ENCODE peak calls at places on chromosome 21, in nine cellular contexts. X is neural crest cell, T is osteocyte, C is Caco-2, D is uterus, V is mucosa of descending colon, Q is left lung, O is foreskin fibroblast, H is progenitor cell of endocrine pancreas. M is an unnamed sample.

GRCh38 chr21:34852438-34852837 is 183.6 kb downstream of the CLIC6 start:
- DNase-seq in X (no peak), T (no peak), C (no peak), D (no peak), V (no peak), Q (no peak), O (no peak), H (no peak), M (no peak)

GRCh38 chr21:25927195-25927880 is 192.6 kb downstream of the GABPA start:
- DNase-seq in X (no peak), T (no peak), C (no peak), D (no peak), V (no peak), Q (no peak), O (no peak), H (no peak), M (no peak)

GRCh38 chr21:33403128-33403785 is at the start of gene IFNGR2:
- DNase-seq in X (peak), T (no peak), C (peak), D (no peak), V (peak), Q (peak), O (peak), H (peak), M (no peak)

GRCh38 chr21:36385909-36386642 is 884 bp downstream of the CHAF1B start:
- DNase-seq in X (no peak), T (no peak), C (no peak), D (no peak), V (no peak), Q (no peak), O (peak), H (no peak), M (peak)

GRCh38 chr21:34967509-34968289 is 81.4 kb downstream of the RUNX1 start:
- DNase-seq in X (no peak), T (no peak), C (no peak), D (no peak), V (no peak), Q (no peak), O (peak), H (no peak), M (no peak)

GRCh38 chr21:35395728-35396127 is 346.6 kb upstream of the RUNX1 start:
- DNase-seq in X (no peak), T (no peak), C (no peak), D (no peak), V (no peak), Q (no peak), O (peak), H (no peak), M (no peak)

GRCh38 chr21:36470294-36470693 is 9.6 kb downstream of the CLDN14 start:
- DNase-seq in X (no peak), T (no peak), C (no peak), D (no peak), V (no peak), Q (no peak), O (no peak), H (no peak), M (no peak)

GRCh38 chr21:29718081-29718815 is 221.5 kb downstream of the GRIK1 start:
- DNase-seq in X (no peak), T (no peak), C (no peak), D (no peak), V (no peak), Q (no peak), O (peak), H (no peak), M (no peak)

GRCh38 chr21:25243809-25244208 is 363.5 kb downstream of the MRPL39 start:
- DNase-seq in X (no peak), T (no peak), C (no peak), D (no peak), V (no peak), Q (no peak), O (no peak), H (no peak), M (no peak)

GRCh38 chr21:32940079-32941014 is 85.4 kb upstream of the OLIG2 start:
- DNase-seq in X (peak), T (no peak), C (peak), D (peak), V (peak), Q (no peak), O (peak), H (peak), M (no peak)

GRCh38 chr21:21230672-21231071 is 232.5 kb downstream of the NCAM2 start:
- DNase-seq in X (no peak), T (no peak), C (no peak), D (no peak), V (no peak), Q (no peak), O (peak), H (no peak), M (no peak)

GRCh38 chr21:40015818-40016217 is 148.6 kb downstream of the PCP4 start:
- DNase-seq in X (no peak), T (peak), C (no peak), D (no peak), V (no peak), Q (no peak), O (no peak), H (no peak), M (peak)

GRCh38 chr21:31198575-31198974 is 145.5 kb downstream of the TIAM1 start:
- DNase-seq in X (no peak), T (no peak), C (peak), D (no peak), V (peak), Q (no peak), O (peak), H (no peak), M (no peak)

GRCh38 chr21:39911286-39911685 is 44.0 kb downstream of the PCP4 start:
- DNase-seq in X (no peak), T (no peak), C (peak), D (no peak), V (no peak), Q (no peak), O (no peak), H (no peak), M (no peak)

GRCh38 chr21:18959817-18960216 is 556.2 kb upstream of the TMPRSS15 start:
- DNase-seq in X (no peak), T (no peak), C (no peak), D (no peak), V (no peak), Q (no peak), O (no peak), H (no peak), M (no peak)

GRCh38 chr21:25639922-25640670 is 1.0 kb downstream of the JAM2 start:
- DNase-seq in X (peak), T (no peak), C (no peak), D (peak), V (peak), Q (peak), O (peak), H (peak), M (no peak)

GRCh38 chr21:23874271-23874670 is 1733.0 kb downstream of the MRPL39 start:
- DNase-seq in X (no peak), T (no peak), C (no peak), D (no peak), V (no peak), Q (no peak), O (no peak), H (no peak), M (no peak)

GRCh38 chr21:37220433-37220980 is 46.6 kb downstream of the VPS26C start:
- DNase-seq in X (no peak), T (no peak), C (peak), D (no peak), V (peak), Q (no peak), O (peak), H (no peak), M (no peak)

GRCh38 chr21:25375675-25376074 is 231.6 kb downstream of the MRPL39 start:
- DNase-seq in X (no peak), T (no peak), C (no peak), D (no peak), V (no peak), Q (no peak), O (peak), H (no peak), M (no peak)

GRCh38 chr21:34092241-34092921 is 19.0 kb downstream of the MRPS6 start:
- DNase-seq in X (no peak), T (no peak), C (no peak), D (no peak), V (no peak), Q (no peak), O (no peak), H (no peak), M (no peak)

GRCh38 chr21:32802954-32803353 is 31.4 kb upstream of the PAXBP1 start:
- DNase-seq in X (no peak), T (no peak), C (no peak), D (no peak), V (no peak), Q (no peak), O (no peak), H (no peak), M (no peak)

GRCh38 chr21:25496825-25497482 is 110.3 kb downstream of the MRPL39 start:
- DNase-seq in X (no peak), T (no peak), C (no peak), D (no peak), V (no peak), Q (no peak), O (peak), H (no peak), M (no peak)

GRCh38 chr21:37032877-37033471 is 26.5 kb downstream of the RIPPLY3 start:
- DNase-seq in X (no peak), T (no peak), C (no peak), D (no peak), V (no peak), Q (no peak), O (peak), H (no peak), M (no peak)

DNA sequence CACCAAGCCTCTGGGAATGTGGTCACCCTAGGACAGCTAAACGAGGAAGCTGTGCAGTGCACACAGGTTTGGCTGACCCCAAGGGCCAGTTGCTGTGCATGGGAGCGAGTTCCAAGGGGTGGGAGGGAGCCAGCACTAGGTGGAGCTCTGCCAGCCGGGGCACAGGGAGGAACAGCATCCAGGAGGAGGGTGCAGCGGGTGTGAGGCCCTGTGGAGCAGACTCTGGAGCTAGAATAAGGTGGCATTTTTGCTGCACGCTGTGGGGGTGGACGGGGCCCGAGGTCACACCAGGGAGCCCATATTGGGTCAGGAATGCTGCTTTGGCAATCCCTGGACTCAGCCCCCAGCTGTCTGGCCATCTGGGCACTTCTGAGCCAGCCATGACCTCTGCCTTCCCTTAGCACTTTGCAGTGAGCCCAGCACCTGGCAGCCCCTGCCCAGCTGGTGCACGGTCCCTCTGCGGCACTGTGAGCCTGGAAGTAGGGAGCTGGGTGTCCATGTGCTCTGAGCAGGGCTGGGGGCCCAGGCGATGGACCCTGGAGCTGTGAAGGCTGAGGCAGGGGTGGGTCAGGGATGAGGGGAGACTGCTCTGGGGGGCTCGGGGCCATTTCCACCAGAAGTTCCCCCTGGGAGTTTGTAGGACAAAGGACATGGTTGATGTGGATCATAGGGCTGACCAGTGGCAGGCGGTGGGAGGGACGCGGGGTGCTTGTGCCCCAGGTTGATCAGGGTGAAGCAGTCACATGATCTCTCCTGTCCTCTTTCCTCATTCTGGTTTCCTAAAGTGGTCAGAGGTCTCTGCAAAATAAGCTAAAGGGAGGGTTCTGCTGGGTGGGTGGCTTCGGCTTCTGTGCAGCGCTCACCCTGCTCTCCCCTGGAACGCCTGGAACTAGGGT is 8.9 kb downstream of the PDXK start:
- DNase-seq in X (no peak), T (no peak), C (no peak), D (peak), V (no peak), Q (no peak), O (peak), H (no peak), M (no peak)
- TF ChIP-seq CTCF in X (no peak), T (peak), C (no peak), D (no peak), V (no peak), Q (no peak), O (no peak), H (no peak), M (no peak)

GRCh38 chr21:45739218-45740087 is 95.9 kb downstream of the PCBP3 start:
- DNase-seq in X (no peak), T (no peak), C (no peak), D (no peak), V (no peak), Q (no peak), O (no peak), H (no peak), M (no peak)

GRCh38 chr21:45737485-45738166 is 94.1 kb downstream of the PCBP3 start:
- DNase-seq in X (no peak), T (peak), C (no peak), D (no peak), V (no peak), Q (no peak), O (no peak), H (no peak), M (no peak)

GRCh38 chr21:45740088-45740440 is 96.5 kb downstream of the PCBP3 start:
- DNase-seq in X (no peak), T (peak), C (no peak), D (no peak), V (no peak), Q (no peak), O (no peak), H (no peak), M (no peak)

GRCh38 chr21:45741691-45742090 is 98.2 kb downstream of the PCBP3 start:
- DNase-seq in X (no peak), T (peak), C (peak), D (no peak), V (no peak), Q (no peak), O (no peak), H (no peak), M (no peak)

DNA sequence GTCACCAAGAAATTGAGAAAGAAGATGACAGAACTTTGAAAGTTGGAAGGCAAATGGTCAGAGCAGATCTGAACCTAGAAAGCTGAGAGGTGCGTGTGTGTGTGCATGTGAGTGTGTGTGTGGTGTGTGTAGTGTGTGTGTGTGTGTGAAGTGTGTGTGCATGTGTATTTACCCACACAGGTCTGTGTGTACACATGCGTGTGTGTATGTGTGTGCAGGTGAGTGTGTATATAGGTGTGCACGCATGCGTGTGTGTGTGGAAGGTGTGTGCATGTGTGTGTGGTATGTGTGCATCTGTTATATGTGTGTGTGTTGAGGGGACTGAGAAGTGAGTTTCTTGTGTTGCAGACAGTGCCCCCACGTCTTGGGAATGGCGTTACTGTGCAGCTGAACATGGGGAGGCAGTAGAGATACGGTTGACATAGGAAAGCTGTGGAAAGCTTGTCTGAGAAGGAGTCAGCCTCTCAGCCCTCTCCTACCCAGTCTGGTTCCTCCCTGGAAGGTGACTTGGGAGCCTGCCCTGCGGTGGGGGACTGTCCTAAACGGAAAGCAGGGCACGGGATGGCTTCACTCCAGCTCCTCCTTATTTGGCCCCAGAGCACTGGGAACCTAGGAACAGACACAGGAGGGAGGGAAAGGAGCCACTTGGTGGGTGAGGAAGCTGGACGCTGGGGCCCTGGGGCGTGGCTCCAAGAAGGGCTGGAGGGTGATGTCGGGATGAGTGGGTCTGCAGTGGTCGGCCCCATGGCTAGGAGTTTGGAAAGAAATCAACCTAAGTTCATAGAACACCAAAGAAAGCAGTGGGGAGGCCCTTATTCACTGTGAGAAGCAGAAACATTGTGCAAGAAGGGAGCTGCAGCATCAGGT is 97.2 kb downstream of the PCBP3 start:
- DNase-seq in X (no peak), T (peak), C (no peak), D (no peak), V (no peak), Q (no peak), O (no peak), H (no peak), M (no peak)
- TF ChIP-seq CTCF in X (no peak), T (no peak), C (no peak), D (no peak), V (no peak), Q (no peak), O (no peak), H (no peak), M (no peak)

GRCh38 chr21:42411197-42411869 is 7.6 kb downstream of the UBASH3A start:
- DNase-seq in X (no peak), T (no peak), C (peak), D (no peak), V (no peak), Q (no peak), O (no peak), H (no peak), M (no peak)
- TF ChIP-seq CTCF in X (no peak), T (peak), C (no peak), D (no peak), V (no peak), Q (no peak), O (no peak), H (peak), M (no peak)

GRCh38 chr21:15731243-15731613 is 1.4 kb downstream of the USP25 start:
- DNase-seq in X (no peak), T (no peak), C (no peak), D (no peak), V (no peak), Q (no peak), O (peak), H (no peak), M (no peak)

GRCh38 chr21:15730484-15731242 is 881 bp downstream of the USP25 start:
- DNase-seq in X (no peak), T (no peak), C (no peak), D (no peak), V (peak), Q (no peak), O (no peak), H (no peak), M (no peak)

GRCh38 chr21:15728046-15728445 is 1.7 kb upstream of the USP25 start:
- DNase-seq in X (no peak), T (no peak), C (no peak), D (no peak), V (no peak), Q (no peak), O (no peak), H (no peak), M (no peak)

GRCh38 chr21:15729346-15729673 is 472 bp upstream of the USP25 start:
- DNase-seq in X (no peak), T (no peak), C (no peak), D (no peak), V (no peak), Q (no peak), O (no peak), H (no peak), M (no peak)

DNA sequence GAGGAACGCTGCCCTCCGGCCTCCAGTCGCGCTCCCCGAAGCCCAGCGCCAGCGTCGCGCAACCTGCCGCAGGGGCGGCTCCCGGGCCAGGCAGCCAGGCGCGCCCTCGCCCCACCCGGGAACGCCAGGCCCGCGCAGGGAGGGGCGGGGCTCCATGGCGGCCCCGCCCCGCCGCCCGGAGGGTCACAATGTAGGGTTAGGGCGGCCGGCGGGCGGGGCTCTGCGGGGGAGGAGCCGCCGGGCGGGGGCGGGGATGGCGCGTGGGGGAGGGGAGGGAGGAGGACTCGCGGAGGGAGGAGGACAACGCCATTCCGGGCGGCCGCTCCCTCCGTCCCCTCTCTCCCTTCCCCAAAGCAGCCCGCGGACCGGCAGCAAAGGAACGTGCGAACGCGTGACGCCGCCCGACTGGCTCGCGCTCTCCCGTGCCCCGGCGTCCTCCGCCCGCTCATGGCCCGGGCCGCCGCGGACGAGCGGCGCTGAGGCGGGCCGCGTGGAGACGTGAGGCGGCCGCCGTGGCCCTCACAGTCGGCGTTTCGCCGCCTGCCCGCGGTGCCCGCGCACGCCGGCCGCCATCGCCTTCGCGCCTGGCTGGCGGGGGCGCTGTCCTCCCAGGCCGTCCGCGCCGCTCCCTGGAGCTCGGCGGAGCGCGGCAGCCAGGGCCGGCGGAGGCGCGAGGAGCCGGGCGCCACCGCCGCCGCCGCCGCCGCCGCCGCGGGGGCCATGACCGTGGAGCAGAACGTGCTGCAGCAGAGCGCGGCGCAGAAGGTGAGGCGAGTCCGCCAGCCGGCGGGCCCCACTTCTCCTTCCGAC is at the start of gene USP25:
- DNase-seq in X (peak), T (peak), C (peak), D (peak), V (peak), Q (peak), O (peak), H (peak), M (peak)
- TF ChIP-seq CTCF in X (peak), T (peak), C (no peak), D (no peak), V (peak), Q (no peak), O (no peak), H (peak), M (no peak)

M was measured in type B pancreatic cell.